ENCODE peak calls at places on chromosomes 4 and X, in five cellular contexts. T is heart right ventricle, Z is cardiac muscle cell, U is AG10803, Y is hepatocyte. W is an unnamed sample.

GRCh38 chrX:47723689-47724088 is 64.7 kb upstream of the UXT start:
- DNase-seq in T (no peak), Z (no peak), U (no peak), Y (no peak), W (no peak)

GRCh38 chrX:80282535-80282934 is 137.7 kb upstream of the TENT5D start:
- DNase-seq in T (no peak), Z (no peak), U (no peak), Y (no peak), W (peak)

GRCh38 chr4:104465201-104465600 is 29.5 kb downstream of the CXXC4 start:
- DNase-seq in T (no peak), Z (no peak), U (no peak), Y (no peak), W (no peak)

GRCh38 chrX:13285693-13286092 is 34.2 kb downstream of the ATXN3L start:
- DNase-seq in T (no peak), Z (no peak), U (no peak), Y (peak), W (no peak)

GRCh38 chr4:185307136-185307950 is 88.4 kb downstream of the LRP2BP start:
- DNase-seq in T (no peak), Z (no peak), U (no peak), Y (no peak), W (no peak)

GRCh38 chr4:80069108-80069836 is 3.8 kb downstream of the ANTXR2 start:
- DNase-seq in T (no peak), Z (no peak), U (no peak), Y (no peak), W (no peak)

GRCh38 chrX:48751343-48751742 is 10.2 kb upstream of the GLOD5 start:
- DNase-seq in T (no peak), Z (no peak), U (no peak), Y (no peak), W (no peak)

GRCh38 chrX:110210417-110211139 is 107.3 kb downstream of the AMMECR1 start:
- DNase-seq in T (no peak), Z (no peak), U (peak), Y (no peak), W (no peak)

GRCh38 chr4:150098214-150098613 is 20.0 kb downstream of the DCLK2 start:
- DNase-seq in T (no peak), Z (no peak), U (no peak), Y (no peak), W (no peak)

GRCh38 chrX:134908235-134908834 is 82.5 kb upstream of the SMIM10 start:
- DNase-seq in T (no peak), Z (no peak), U (peak), Y (peak), W (peak)

GRCh38 chrX:48520976-48521352 is 644 bp upstream of the EBP start:
- DNase-seq in T (no peak), Z (no peak), U (no peak), Y (no peak), W (peak)

GRCh38 chrX:138771042-138771441 is 59.5 kb upstream of the FGF13 start:
- DNase-seq in T (no peak), Z (no peak), U (peak), Y (no peak), W (peak)

GRCh38 chr4:124940387-124940786 is 227.9 kb upstream of the ANKRD50 start:
- DNase-seq in T (peak), Z (no peak), U (peak), Y (no peak), W (peak)

GRCh38 chrX:67544281-67544680 is 460 bp downstream of the AR start:
- DNase-seq in T (peak), Z (peak), U (no peak), Y (peak), W (no peak)

GRCh38 chrX:136584545-136584944 is 52.5 kb downstream of the VGLL1 start:
- DNase-seq in T (no peak), Z (no peak), U (no peak), Y (no peak), W (no peak)

GRCh38 chrX:69279234-69279633 is 114.0 kb upstream of the PJA1 start:
- DNase-seq in T (no peak), Z (no peak), U (no peak), Y (no peak), W (no peak)

GRCh38 chrX:110402091-110402854 is 43.6 kb downstream of the RTL9 start:
- DNase-seq in T (no peak), Z (no peak), U (peak), Y (peak), W (no peak)

GRCh38 chr4:11626046-11626445 is 197.4 kb upstream of the HS3ST1 start:
- DNase-seq in T (no peak), Z (no peak), U (no peak), Y (no peak), W (no peak)

GRCh38 chrX:66638591-66639500 is at the start of gene EDA2R:
- DNase-seq in T (peak), Z (peak), U (peak), Y (peak), W (no peak)

GRCh38 chr4:87506974-87507701 is 22.0 kb downstream of the SPARCL1 start:
- DNase-seq in T (no peak), Z (no peak), U (peak), Y (no peak), W (no peak)

GRCh38 chr4:27819261-27819660 is 958.6 kb downstream of the STIM2 start:
- DNase-seq in T (no peak), Z (no peak), U (no peak), Y (no peak), W (no peak)

GRCh38 chr4:112557676-112558411 is 41.9 kb upstream of the NEUROG2 start:
- DNase-seq in T (no peak), Z (no peak), U (peak), Y (no peak), W (no peak)

GRCh38 chr4:99463566-99463965 is 28.4 kb upstream of the ADH7 start:
- DNase-seq in T (no peak), Z (no peak), U (no peak), Y (no peak), W (no peak)

GRCh38 chr4:705278-706082 is at the start of gene PCGF3:
- DNase-seq in T (peak), Z (peak), U (peak), Y (peak), W (peak)

GRCh38 chr4:70754470-70754869 is 32.7 kb downstream of the RUFY3 start:
- DNase-seq in T (no peak), Z (no peak), U (no peak), Y (no peak), W (no peak)

GRCh38 chr4:121668368-121669162 is 28.2 kb downstream of the ANXA5 start:
- DNase-seq in T (no peak), Z (no peak), U (peak), Y (no peak), W (peak)

GRCh38 chr4:119517361-119518229 is 111.0 kb downstream of the PDE5A start:
- DNase-seq in T (peak), Z (no peak), U (peak), Y (peak), W (no peak)

GRCh38 chrX:37697169-37697760 is 11.7 kb downstream of the XK start:
- DNase-seq in T (no peak), Z (no peak), U (no peak), Y (no peak), W (no peak)

GRCh38 chrX:24676403-24677024 is 17.2 kb upstream of the POLA1 start:
- DNase-seq in T (no peak), Z (peak), U (no peak), Y (peak), W (peak)

GRCh38 chrX:24466025-24466424 is 939 bp downstream of the PDK3 start:
- DNase-seq in T (no peak), Z (no peak), U (no peak), Y (no peak), W (no peak)

DNA sequence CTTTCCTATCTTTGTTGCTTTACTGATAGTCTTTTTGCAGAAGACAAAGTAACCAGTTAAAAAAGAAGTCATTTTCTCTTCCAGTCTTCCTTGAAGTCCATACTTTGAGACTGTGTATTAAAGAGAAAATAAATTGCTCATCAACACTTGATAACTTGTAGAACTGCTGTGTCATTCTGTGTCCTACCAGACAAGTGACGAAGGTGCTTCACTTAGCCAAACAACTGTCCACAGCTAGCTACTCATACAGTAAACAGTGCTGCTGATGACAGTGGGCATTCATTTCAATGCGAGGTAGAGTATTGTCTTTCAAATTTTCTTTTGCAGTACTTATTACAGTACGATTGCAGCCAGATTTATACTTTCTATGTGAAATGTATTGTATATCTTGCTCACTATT is 11.5 kb downstream of the COL25A1 start:
- DNase-seq in T (no peak), Z (no peak), U (no peak), Y (no peak), W (no peak)
- H3K4me3 ChIP-seq in T (no peak), Z (no peak), U (no peak), Y (no peak), W (no peak)

DNA sequence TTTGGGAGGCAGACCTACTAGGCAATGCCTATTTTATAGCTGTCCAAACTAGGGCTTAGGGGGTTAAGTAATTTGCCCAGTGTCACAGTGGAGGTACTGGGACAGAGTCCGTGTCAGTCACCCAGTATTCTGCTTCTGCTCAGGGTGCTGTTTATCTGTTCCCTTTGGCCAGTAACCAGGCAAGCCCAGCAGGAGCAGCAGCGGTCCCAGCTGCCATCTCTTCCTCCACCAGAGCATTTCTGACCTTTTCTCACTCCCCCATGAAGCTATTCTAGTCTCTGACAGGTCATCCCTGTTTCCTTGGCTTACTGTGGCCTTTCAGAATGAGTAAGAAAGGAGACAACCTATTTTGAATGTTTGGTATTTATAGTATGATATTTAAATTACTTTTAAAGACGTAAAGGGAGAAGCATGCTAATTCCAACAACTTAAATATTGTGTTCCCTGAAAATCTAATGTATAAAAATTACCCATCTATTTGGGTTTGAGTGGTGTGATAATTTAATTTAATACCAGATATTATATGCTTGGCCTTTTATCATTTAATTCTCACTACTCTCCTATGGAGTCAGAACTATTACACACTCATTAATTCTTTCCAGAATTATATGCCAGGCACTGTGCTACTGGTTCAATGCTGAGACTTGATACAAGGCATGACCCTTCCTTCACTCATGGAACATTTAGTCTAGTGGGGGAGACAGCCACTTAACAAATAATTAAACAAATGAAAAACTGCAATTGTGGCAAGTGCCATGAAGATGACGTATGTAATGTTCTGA is 60.6 kb downstream of the RPS6KA3 start:
- DNase-seq in T (peak), Z (no peak), U (no peak), Y (no peak), W (no peak)
- TF ChIP-seq CTCF in T (no peak), Z (no peak), U (no peak), Y (no peak), W (no peak)

DNA sequence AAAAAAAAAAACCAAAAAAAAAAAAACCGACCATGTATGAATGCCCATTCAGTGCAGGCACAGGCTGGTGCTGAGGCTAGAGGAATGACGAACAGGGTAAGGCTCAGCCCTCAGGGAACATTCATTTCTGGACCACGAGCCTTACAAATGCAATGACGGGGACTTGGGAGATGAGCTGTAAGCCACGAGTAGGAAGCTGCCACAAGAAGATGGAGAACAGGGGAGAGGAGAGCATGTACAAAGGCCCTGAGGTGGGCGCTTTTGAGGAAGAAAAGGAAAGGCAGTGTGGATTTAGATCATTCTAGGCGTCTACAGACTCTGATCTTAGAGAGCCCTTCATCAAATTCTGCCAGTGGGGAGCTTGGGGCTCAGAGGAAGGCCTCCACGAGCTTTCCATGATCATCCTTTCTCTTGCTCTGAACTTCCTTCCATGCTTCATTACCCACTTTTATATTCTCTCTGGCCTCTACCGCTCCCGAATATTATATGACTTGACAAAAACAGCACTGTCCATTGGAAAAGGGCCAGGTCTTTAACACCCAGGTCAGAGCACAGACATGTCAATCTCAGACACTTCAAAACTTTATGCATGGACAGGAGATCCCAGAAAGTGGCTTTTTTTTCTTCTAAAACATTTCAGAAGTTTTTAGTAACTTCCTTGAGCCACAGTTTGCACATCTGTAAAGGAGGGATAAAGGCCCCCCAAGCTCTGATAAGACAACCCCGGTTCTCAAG is 3.3 kb upstream of the ZNF518B start:
- DNase-seq in T (no peak), Z (no peak), U (no peak), Y (no peak), W (no peak)
- H3K4me3 ChIP-seq in T (no peak), Z (no peak), U (no peak), Y (no peak), W (no peak)

GRCh38 chr4:173237152-173237551 is 68.5 kb downstream of the GALNT7 start:
- DNase-seq in T (no peak), Z (no peak), U (no peak), Y (no peak), W (peak)
- TF ChIP-seq CTCF in T (no peak), Z (no peak), U (no peak), Y (no peak), W (peak)